ENCODE peak calls at places on chromosomes 3 and 15, in eight cellular contexts. A is germinal center, F is cardiac fibroblast, H is glutamatergic neuron, I is NCI-H748 treated with DMSO at 0.1 percent for 48 hours, K is posterior cingulate gyrus, G is body of pancreas, T is amygdala. L is an unnamed sample.

GRCh38 chr3:139473155-139473771 is 3.1 kb downstream of the RBP2 start:
- DNase-seq in T (no peak), K (no peak), A (no peak), H (no peak), F (no peak), I (no peak), G (no peak), L (no peak)

GRCh38 chr3:135739755-135740154 is 225.8 kb upstream of the PPP2R3A start:
- DNase-seq in T (no peak), F (no peak), A (no peak), G (no peak), H (no peak), I (no peak), K (no peak), L (no peak)

GRCh38 chr3:46926447-46926846 is 48.9 kb downstream of the PTH1R start:
- DNase-seq in G (no peak), I (no peak), K (no peak), F (no peak), A (no peak), H (no peak), T (no peak), L (no peak)

GRCh38 chr3:125062904-125063618 is 7.3 kb upstream of the HEG1 start:
- DNase-seq in F (peak), I (no peak), K (no peak), H (no peak), A (no peak), T (no peak), G (peak), L (no peak)

GRCh38 chr3:194130807-194131589 is 5.0 kb upstream of the HES1 start:
- DNase-seq in K (no peak), F (no peak), T (no peak), A (no peak), I (peak), G (peak), H (no peak), L (no peak)

GRCh38 chr3:169929830-169930519 is 18.6 kb downstream of the SAMD7 start:
- DNase-seq in I (no peak), H (no peak), G (no peak), A (peak), F (no peak), T (no peak), K (no peak), L (no peak)

GRCh38 chr15:57377478-57377847 is 1.2 kb downstream of the CGNL1 start:
- DNase-seq in A (no peak), G (no peak), F (no peak), T (no peak), I (no peak), K (no peak), H (no peak), L (no peak)

GRCh38 chr15:46938169-46938568 is 779.1 kb upstream of the SEMA6D start:
- DNase-seq in F (no peak), K (no peak), I (no peak), G (no peak), A (no peak), H (no peak), T (no peak), L (no peak)

GRCh38 chr3:69248394-69248793 is 126.0 kb upstream of the LMOD3 start:
- DNase-seq in G (peak), F (no peak), I (peak), T (no peak), K (no peak), H (no peak), A (no peak), L (no peak)

GRCh38 chr3:195113074-195113473 is 157.9 kb downstream of the XXYLT1 start:
- DNase-seq in T (no peak), I (no peak), A (no peak), K (no peak), G (no peak), H (no peak), F (peak), L (no peak)

GRCh38 chr3:72413228-72413627 is 435.0 kb downstream of the SHQ1 start:
- DNase-seq in H (no peak), I (no peak), G (no peak), A (no peak), F (peak), K (no peak), T (no peak), L (no peak)

GRCh38 chr3:138902166-138902565 is 44.8 kb downstream of the FOXL2 start:
- DNase-seq in I (no peak), A (no peak), G (no peak), H (no peak), K (no peak), T (no peak), F (no peak), L (no peak)

GRCh38 chr3:111803123-111803593 is 55.9 kb upstream of the PHLDB2 start:
- DNase-seq in T (no peak), K (no peak), G (peak), H (no peak), I (no peak), A (no peak), F (peak), L (no peak)

L was measured in BE2C.